ENCODE peak calls at places on chromosomes 7 and 10, in six cellular contexts. V is GM23338, A is SK-N-SH, Y is K562, U is HCT116, S is A549. I is an unnamed sample.

GRCh38 chr10:73263948-73264347 is 11.5 kb upstream of the MRPS16 start:
- DNase-seq in V (peak; percentile 35), A (peak; percentile 34), Y (no peak), U (no peak), S (peak; percentile 41), I (peak; percentile 47)

GRCh38 chr7:11328309-11328708 is 354.6 kb downstream of the PHF14 start:
- DNase-seq in V (peak; percentile 20), A (no peak), Y (no peak), U (no peak), S (no peak), I (no peak)

GRCh38 chr7:70647801-70648491 is 484.0 kb upstream of the GALNT17 start:
- DNase-seq in V (no peak), A (no peak), Y (no peak), U (no peak), S (no peak), I (no peak)

GRCh38 chr10:102150970-102151773 is 1.0 kb upstream of the NOLC1 start:
- DNase-seq in V (no peak), A (no peak), Y (no peak), U (no peak), S (peak; percentile 57), I (no peak)

GRCh38 chr7:47034180-47034579 is 547.7 kb downstream of the TNS3 start:
- DNase-seq in V (no peak), A (no peak), Y (no peak), U (no peak), S (no peak), I (no peak)

GRCh38 chr10:20276127-20276979 is 460.1 kb downstream of the PLXDC2 start:
- DNase-seq in V (no peak), A (no peak), Y (no peak), U (no peak), S (no peak), I (no peak)

GRCh38 chr7:116211913-116212596 is 1.7 kb downstream of the TES start:
- DNase-seq in V (no peak), A (no peak), Y (no peak), U (no peak), S (no peak), I (no peak)

GRCh38 chr7:4100691-4101090 is 581.4 kb upstream of the FOXK1 start:
- DNase-seq in V (no peak), A (no peak), Y (no peak), U (no peak), S (no peak), I (no peak)

GRCh38 chr7:88396948-88397322 is 90.2 kb upstream of the STEAP4 start:
- DNase-seq in V (no peak), A (no peak), Y (no peak), U (no peak), S (no peak), I (no peak)

GRCh38 chr7:101554584-101555268 is 74.4 kb downstream of the MYL10 start:
- DNase-seq in V (no peak), A (no peak), Y (no peak), U (no peak), S (no peak), I (no peak)

GRCh38 chr7:150339369-150339768 is 2.1 kb downstream of the RARRES2 start:
- DNase-seq in V (no peak), A (no peak), Y (no peak), U (no peak), S (no peak), I (no peak)

GRCh38 chr10:130470973-130471372 is 334.8 kb downstream of the GLRX3 start:
- DNase-seq in V (no peak), A (no peak), Y (no peak), U (no peak), S (no peak), I (no peak)

GRCh38 chr7:126569402-126569801 is 683.3 kb downstream of the GRM8 start:
- DNase-seq in V (no peak), A (no peak), Y (no peak), U (no peak), S (no peak), I (no peak)

GRCh38 chr7:117715784-117716445 is 157.3 kb downstream of the CTTNBP2 start:
- DNase-seq in V (peak; percentile 84), A (peak; percentile 59), Y (no peak), U (peak; percentile 26), S (peak; percentile 83), I (peak; percentile 42)

GRCh38 chr7:29684787-29685650 is 121.3 kb upstream of the WIPF3 start:
- DNase-seq in V (peak; percentile 81), A (peak; percentile 88), Y (peak; percentile 66), U (peak; percentile 23), S (peak; percentile 83), I (no peak)

GRCh38 chr7:155591055-155591750 is 44.8 kb upstream of the CNPY1 start:
- DNase-seq in V (no peak), A (no peak), Y (peak; percentile 54), U (no peak), S (peak; percentile 33), I (no peak)

GRCh38 chr10:49285232-49285631 is 13.7 kb upstream of the C10orf71 start:
- DNase-seq in V (no peak), A (no peak), Y (no peak), U (no peak), S (no peak), I (no peak)

GRCh38 chr7:888081-889024 is 12.0 kb downstream of the GET4 start:
- DNase-seq in V (no peak), A (no peak), Y (no peak), U (no peak), S (no peak), I (no peak)

GRCh38 chr10:12241810-12242529 is 46.0 kb downstream of the CDC123 start:
- DNase-seq in V (no peak), A (no peak), Y (no peak), U (no peak), S (no peak), I (no peak)

GRCh38 chr10:21655687-21656086 is 121.7 kb downstream of the MLLT10 start:
- DNase-seq in V (no peak), A (no peak), Y (no peak), U (no peak), S (no peak), I (no peak)

GRCh38 chr10:116469437-116469836 is 41.8 kb downstream of the PNLIPRP3 start:
- DNase-seq in V (no peak), A (no peak), Y (no peak), U (no peak), S (no peak), I (no peak)

GRCh38 chr10:116472874-116473273 is 45.2 kb downstream of the PNLIPRP3 start:
- DNase-seq in V (no peak), A (no peak), Y (no peak), U (no peak), S (no peak), I (no peak)

GRCh38 chr10:116466715-116467422 is 39.2 kb downstream of the PNLIPRP3 start:
- DNase-seq in V (no peak), A (no peak), Y (no peak), U (no peak), S (no peak), I (no peak)

GRCh38 chr10:116470071-116470470 is 42.4 kb downstream of the PNLIPRP3 start:
- DNase-seq in V (no peak), A (no peak), Y (no peak), U (no peak), S (no peak), I (no peak)

DNA sequence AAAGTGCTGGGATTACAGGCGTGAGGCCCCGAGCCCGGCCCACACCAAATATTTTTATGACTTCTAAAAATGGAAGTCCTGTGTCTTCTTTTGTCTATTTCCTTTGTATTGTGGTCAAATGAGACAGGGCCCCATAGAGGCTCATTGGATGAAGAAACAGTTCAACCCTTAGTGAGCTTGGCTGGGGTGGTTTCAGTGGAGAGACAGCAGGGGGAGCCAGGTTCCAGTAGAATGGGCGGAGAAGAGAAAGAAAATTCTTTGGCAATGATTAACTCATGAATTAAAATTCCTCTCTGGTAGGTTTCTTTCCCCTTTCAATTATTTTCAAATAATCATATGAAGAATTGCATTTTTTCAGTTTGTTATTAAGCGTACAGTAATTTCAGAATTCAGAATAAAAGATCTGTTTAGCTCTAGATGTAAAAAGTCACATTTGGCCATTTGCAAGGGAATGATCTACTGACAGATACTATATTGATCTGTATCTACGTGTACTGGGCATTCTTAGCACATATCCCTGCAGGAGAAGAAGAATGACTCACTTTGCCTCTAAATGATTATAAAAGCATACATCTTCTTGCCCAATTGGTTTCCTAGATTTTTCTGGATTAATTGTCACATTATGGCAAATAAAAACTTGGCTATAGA is 43.2 kb downstream of the PNLIPRP3 start:
- DNase-seq in V (peak; percentile 80), A (peak; percentile 30), Y (peak; percentile 7), U (peak; percentile 33), S (peak; percentile 41), I (no peak)
- TF ChIP-seq CTCF in V (peak; percentile 81), A (peak; percentile 69), Y (peak; percentile 29), U (peak; percentile 84), S (peak; percentile 29), I (peak; percentile 80)

DNA sequence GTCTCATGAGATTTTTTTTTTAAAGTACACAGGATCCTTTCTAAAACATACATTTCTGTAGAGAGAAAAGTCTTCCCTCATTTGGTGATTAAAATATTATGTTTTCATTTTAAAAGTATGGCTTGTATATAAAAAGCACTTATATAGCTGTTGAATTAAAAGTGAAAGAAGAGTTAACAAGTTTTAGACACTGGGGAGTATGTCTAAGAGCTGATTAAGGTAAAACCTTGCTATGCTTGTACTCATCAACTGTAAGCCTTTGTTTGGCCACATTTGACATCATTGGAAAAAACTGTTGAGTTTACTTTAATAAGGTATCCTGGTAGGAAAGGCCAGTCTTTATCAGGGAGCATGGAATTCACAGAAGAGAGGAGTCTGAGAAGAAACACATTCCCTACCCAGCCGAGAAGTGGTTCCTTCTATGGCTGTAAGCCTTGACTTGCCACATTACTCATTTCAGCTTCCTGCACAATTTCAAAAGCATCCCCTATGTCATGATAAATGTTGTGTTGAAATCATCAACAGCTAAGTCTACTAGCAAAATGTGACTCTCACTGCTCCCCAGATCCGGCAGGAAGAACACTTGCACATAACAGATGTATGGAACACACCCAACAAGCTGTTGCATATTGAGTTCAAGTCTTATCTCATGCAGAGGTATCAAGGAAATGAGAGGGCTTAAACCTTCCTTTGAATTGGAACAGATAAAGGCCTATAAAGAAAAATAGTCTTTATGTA is 171.8 kb upstream of the CDK1 start:
- DNase-seq in V (no peak), A (no peak), Y (no peak), U (no peak), S (no peak), I (no peak)
- TF ChIP-seq REST in V (no peak), A (no peak), Y (no peak), U (no peak), S (no peak), I (no peak)

DNA sequence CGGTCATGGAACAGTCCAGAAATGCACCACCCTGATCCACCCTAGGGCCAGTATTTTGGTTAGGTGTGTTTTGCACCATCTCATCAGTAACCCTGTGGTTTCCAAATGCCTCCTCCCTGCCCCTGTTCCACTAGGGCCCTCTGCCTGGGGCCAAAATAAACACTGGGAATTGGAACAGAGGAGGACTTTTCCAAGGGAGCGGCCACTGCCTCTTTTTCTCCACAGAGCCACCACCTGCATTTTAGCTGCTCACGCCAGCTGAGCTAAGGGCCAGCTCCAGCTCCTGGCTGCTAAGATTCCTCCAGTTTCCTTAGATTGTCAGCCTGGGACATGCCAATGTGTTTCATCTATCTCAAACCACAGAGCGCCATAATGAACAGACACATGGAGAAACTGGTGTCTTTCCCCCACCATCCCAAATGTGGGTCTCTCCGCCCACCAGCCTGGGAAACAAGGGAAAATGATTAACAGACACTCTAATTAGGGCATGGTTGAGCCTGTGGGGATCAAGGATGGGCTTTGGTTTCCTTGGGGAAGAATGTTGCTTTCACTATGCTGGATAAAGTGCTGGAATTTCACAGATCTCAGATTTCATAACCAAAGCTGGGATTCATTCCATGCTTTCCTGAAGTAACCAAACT is 52.2 kb downstream of the ASB13 start:
- DNase-seq in V (no peak), A (no peak), Y (no peak), U (no peak), S (no peak), I (no peak)
- H3K4me3 ChIP-seq in V (no peak overlapping the region), A (no peak overlapping the region), Y (no peak overlapping the region), U (no peak overlapping the region), S (no peak overlapping the region), I (no peak overlapping the region)

GRCh38 chr7:153030976-153031375 is 271.4 kb downstream of the ACTR3B start:
- DNase-seq in V (no peak), A (no peak), Y (no peak), U (no peak), S (no peak), I (no peak)
- TF ChIP-seq CTCF in V (no peak), A (no peak), Y (no peak), U (no peak), S (no peak), I (no peak)